ENCODE peak calls at places on chromosomes 11 and 22, in ten cellular contexts. One of them, this sample, is unnamed.

GRCh38 chr11:44572884-44573283 is 7.4 kb downstream of the CD82 start:
- DNase-seq in CD8-positive, alpha-beta memory T cell: no peak
- DNase-seq in sciatic nerve: no peak
- DNase-seq in activated T-helper 1 cell treated with Interleukin-2 at 50 U/mL for 16 hours: no peak
- DNase-seq in foreskin fibroblast: no peak
- DNase-seq in WTC11: peak; percentile 66
- DNase-seq in A549: no peak
- DNase-seq in heart left ventricle: no peak
- DNase-seq in cardiac muscle cell: no peak
- DNase-seq in tibial nerve: no peak
- DNase-seq in this sample: no peak

GRCh38 chr11:66011239-66011784 is 496 bp upstream of the CST6 start:
- DNase-seq in WTC11: no peak
- DNase-seq in heart left ventricle: no peak
- DNase-seq in sciatic nerve: no peak
- DNase-seq in A549: no peak
- DNase-seq in CD8-positive, alpha-beta memory T cell: no peak
- DNase-seq in tibial nerve: no peak
- DNase-seq in activated T-helper 1 cell treated with Interleukin-2 at 50 U/mL for 16 hours: no peak
- DNase-seq in foreskin fibroblast: peak; percentile 41
- DNase-seq in cardiac muscle cell: no peak
- DNase-seq in this sample: no peak

GRCh38 chr22:36386351-36386899 is 1.3 kb downstream of the MYH9 start:
- DNase-seq in A549: no peak
- DNase-seq in activated T-helper 1 cell treated with Interleukin-2 at 50 U/mL for 16 hours: no peak
- DNase-seq in cardiac muscle cell: no peak
- DNase-seq in heart left ventricle: no peak
- DNase-seq in foreskin fibroblast: peak; percentile 66
- DNase-seq in WTC11: no peak
- DNase-seq in sciatic nerve: no peak
- DNase-seq in CD8-positive, alpha-beta memory T cell: peak; percentile 42
- DNase-seq in tibial nerve: no peak
- DNase-seq in this sample: no peak

GRCh38 chr11:106714179-106714578 is 304.1 kb downstream of the GUCY1A2 start:
- DNase-seq in foreskin fibroblast: peak; percentile 12
- DNase-seq in A549: no peak
- DNase-seq in heart left ventricle: no peak
- DNase-seq in sciatic nerve: no peak
- DNase-seq in WTC11: no peak
- DNase-seq in activated T-helper 1 cell treated with Interleukin-2 at 50 U/mL for 16 hours: no peak
- DNase-seq in tibial nerve: no peak
- DNase-seq in CD8-positive, alpha-beta memory T cell: no peak
- DNase-seq in cardiac muscle cell: no peak
- DNase-seq in this sample: no peak

GRCh38 chr11:106614280-106614679 is 404.0 kb downstream of the GUCY1A2 start:
- DNase-seq in cardiac muscle cell: no peak
- DNase-seq in heart left ventricle: no peak
- DNase-seq in foreskin fibroblast: no peak
- DNase-seq in sciatic nerve: no peak
- DNase-seq in activated T-helper 1 cell treated with Interleukin-2 at 50 U/mL for 16 hours: no peak
- DNase-seq in CD8-positive, alpha-beta memory T cell: no peak
- DNase-seq in tibial nerve: no peak
- DNase-seq in A549: no peak
- DNase-seq in WTC11: no peak
- DNase-seq in this sample: no peak

GRCh38 chr11:122785156-122785605 is 53.1 kb upstream of the CRTAM start:
- DNase-seq in sciatic nerve: no peak
- DNase-seq in heart left ventricle: no peak
- DNase-seq in foreskin fibroblast: no peak
- DNase-seq in WTC11: no peak
- DNase-seq in cardiac muscle cell: no peak
- DNase-seq in A549: no peak
- DNase-seq in tibial nerve: peak; percentile 29
- DNase-seq in activated T-helper 1 cell treated with Interleukin-2 at 50 U/mL for 16 hours: no peak
- DNase-seq in CD8-positive, alpha-beta memory T cell: no peak
- DNase-seq in this sample: no peak

GRCh38 chr22:27088026-27088425 is 430.6 kb downstream of the MIAT start:
- DNase-seq in CD8-positive, alpha-beta memory T cell: no peak
- DNase-seq in heart left ventricle: no peak
- DNase-seq in A549: no peak
- DNase-seq in WTC11: no peak
- DNase-seq in sciatic nerve: no peak
- DNase-seq in activated T-helper 1 cell treated with Interleukin-2 at 50 U/mL for 16 hours: no peak
- DNase-seq in tibial nerve: no peak
- DNase-seq in foreskin fibroblast: no peak
- DNase-seq in cardiac muscle cell: no peak
- DNase-seq in this sample: no peak

GRCh38 chr11:94938399-94939055 is 34.8 kb downstream of the CWC15 start:
- DNase-seq in WTC11: no peak
- DNase-seq in CD8-positive, alpha-beta memory T cell: no peak
- DNase-seq in sciatic nerve: peak; percentile 82
- DNase-seq in cardiac muscle cell: no peak
- DNase-seq in tibial nerve: peak; percentile 48
- DNase-seq in activated T-helper 1 cell treated with Interleukin-2 at 50 U/mL for 16 hours: no peak
- DNase-seq in A549: no peak
- DNase-seq in heart left ventricle: peak; percentile 89
- DNase-seq in foreskin fibroblast: peak; percentile 88
- DNase-seq in this sample: peak; percentile 48

GRCh38 chr22:44918166-44918924 is 91.5 kb downstream of the PHF21B start:
- DNase-seq in WTC11: no peak
- DNase-seq in activated T-helper 1 cell treated with Interleukin-2 at 50 U/mL for 16 hours: no peak
- DNase-seq in foreskin fibroblast: no peak
- DNase-seq in tibial nerve: no peak
- DNase-seq in A549: no peak
- DNase-seq in sciatic nerve: peak; percentile 52
- DNase-seq in cardiac muscle cell: no peak
- DNase-seq in heart left ventricle: no peak
- DNase-seq in CD8-positive, alpha-beta memory T cell: no peak
- DNase-seq in this sample: no peak

GRCh38 chr11:12380565-12381325 is 3.4 kb downstream of the PARVA start:
- DNase-seq in foreskin fibroblast: no peak
- DNase-seq in sciatic nerve: no peak
- DNase-seq in activated T-helper 1 cell treated with Interleukin-2 at 50 U/mL for 16 hours: no peak
- DNase-seq in heart left ventricle: no peak
- DNase-seq in CD8-positive, alpha-beta memory T cell: no peak
- DNase-seq in cardiac muscle cell: no peak
- DNase-seq in WTC11: no peak
- DNase-seq in A549: no peak
- DNase-seq in tibial nerve: no peak
- DNase-seq in this sample: no peak

GRCh38 chr11:46963848-46964247 is 27.3 kb downstream of the CSTPP1 start:
- DNase-seq in CD8-positive, alpha-beta memory T cell: no peak
- DNase-seq in tibial nerve: no peak
- DNase-seq in activated T-helper 1 cell treated with Interleukin-2 at 50 U/mL for 16 hours: no peak
- DNase-seq in cardiac muscle cell: no peak
- DNase-seq in heart left ventricle: no peak
- DNase-seq in WTC11: no peak
- DNase-seq in sciatic nerve: no peak
- DNase-seq in A549: no peak
- DNase-seq in foreskin fibroblast: no peak
- DNase-seq in this sample: no peak

GRCh38 chr11:5178046-5178837 is 22.2 kb downstream of the OR51V1 start:
- DNase-seq in sciatic nerve: no peak
- DNase-seq in foreskin fibroblast: no peak
- DNase-seq in tibial nerve: no peak
- DNase-seq in cardiac muscle cell: no peak
- DNase-seq in activated T-helper 1 cell treated with Interleukin-2 at 50 U/mL for 16 hours: no peak
- DNase-seq in WTC11: no peak
- DNase-seq in heart left ventricle: no peak
- DNase-seq in CD8-positive, alpha-beta memory T cell: no peak
- DNase-seq in A549: no peak
- DNase-seq in this sample: no peak

GRCh38 chr11:75834728-75835127 is 19.7 kb downstream of the UVRAG start:
- DNase-seq in A549: no peak
- DNase-seq in WTC11: no peak
- DNase-seq in tibial nerve: no peak
- DNase-seq in CD8-positive, alpha-beta memory T cell: no peak
- DNase-seq in cardiac muscle cell: no peak
- DNase-seq in foreskin fibroblast: no peak
- DNase-seq in activated T-helper 1 cell treated with Interleukin-2 at 50 U/mL for 16 hours: no peak
- DNase-seq in sciatic nerve: no peak
- DNase-seq in heart left ventricle: no peak
- DNase-seq in this sample: no peak

GRCh38 chr11:103656382-103656781 is 380.1 kb upstream of the DDI1 start:
- DNase-seq in tibial nerve: no peak
- DNase-seq in A549: no peak
- DNase-seq in sciatic nerve: no peak
- DNase-seq in activated T-helper 1 cell treated with Interleukin-2 at 50 U/mL for 16 hours: no peak
- DNase-seq in heart left ventricle: no peak
- DNase-seq in CD8-positive, alpha-beta memory T cell: no peak
- DNase-seq in foreskin fibroblast: no peak
- DNase-seq in WTC11: no peak
- DNase-seq in cardiac muscle cell: no peak
- DNase-seq in this sample: no peak

GRCh38 chr11:63280920-63281319 is 37.5 kb upstream of the SLC22A25 start:
- DNase-seq in cardiac muscle cell: no peak
- DNase-seq in sciatic nerve: no peak
- DNase-seq in foreskin fibroblast: no peak
- DNase-seq in A549: no peak
- DNase-seq in tibial nerve: no peak
- DNase-seq in CD8-positive, alpha-beta memory T cell: no peak
- DNase-seq in WTC11: no peak
- DNase-seq in heart left ventricle: no peak
- DNase-seq in activated T-helper 1 cell treated with Interleukin-2 at 50 U/mL for 16 hours: no peak
- DNase-seq in this sample: no peak

GRCh38 chr11:71139516-71140205 is 112.7 kb downstream of the SHANK2 start:
- DNase-seq in sciatic nerve: peak; percentile 73
- DNase-seq in foreskin fibroblast: peak; percentile 46
- DNase-seq in A549: no peak
- DNase-seq in activated T-helper 1 cell treated with Interleukin-2 at 50 U/mL for 16 hours: no peak
- DNase-seq in CD8-positive, alpha-beta memory T cell: no peak
- DNase-seq in tibial nerve: no peak
- DNase-seq in WTC11: no peak
- DNase-seq in cardiac muscle cell: no peak
- DNase-seq in heart left ventricle: peak; percentile 77
- DNase-seq in this sample: no peak

GRCh38 chr11:119594639-119595249 is 134.3 kb downstream of the NECTIN1 start:
- DNase-seq in A549: no peak
- DNase-seq in cardiac muscle cell: no peak
- DNase-seq in CD8-positive, alpha-beta memory T cell: no peak
- DNase-seq in heart left ventricle: no peak
- DNase-seq in WTC11: no peak
- DNase-seq in sciatic nerve: no peak
- DNase-seq in foreskin fibroblast: peak; percentile 86
- DNase-seq in tibial nerve: no peak
- DNase-seq in activated T-helper 1 cell treated with Interleukin-2 at 50 U/mL for 16 hours: no peak
- DNase-seq in this sample: no peak

GRCh38 chr11:70482529-70482917 is 84.2 kb downstream of the CTTN start:
- DNase-seq in sciatic nerve: no peak
- DNase-seq in CD8-positive, alpha-beta memory T cell: no peak
- DNase-seq in activated T-helper 1 cell treated with Interleukin-2 at 50 U/mL for 16 hours: no peak
- DNase-seq in foreskin fibroblast: no peak
- DNase-seq in heart left ventricle: peak; percentile 76
- DNase-seq in A549: no peak
- DNase-seq in tibial nerve: no peak
- DNase-seq in cardiac muscle cell: peak; percentile 86
- DNase-seq in WTC11: no peak
- DNase-seq in this sample: no peak

GRCh38 chr11:1870721-1871466 is 18.0 kb downstream of the LSP1 start:
- DNase-seq in cardiac muscle cell: no peak
- DNase-seq in CD8-positive, alpha-beta memory T cell: peak; percentile 64
- DNase-seq in tibial nerve: no peak
- DNase-seq in foreskin fibroblast: peak; percentile 39
- DNase-seq in activated T-helper 1 cell treated with Interleukin-2 at 50 U/mL for 16 hours: peak; percentile 34
- DNase-seq in A549: no peak
- DNase-seq in sciatic nerve: no peak
- DNase-seq in WTC11: no peak
- DNase-seq in heart left ventricle: peak; percentile 55
- DNase-seq in this sample: no peak